ENCODE peak calls at places on chromosomes 13 and 19, in six cellular contexts. One of them, this sample, is unnamed.

GRCh38 chr19:49059056-49059455 is 1.5 kb upstream of the CGB7 start:
- DNase-seq in GM12892: no peak
- DNase-seq in GM12878: no peak
- DNase-seq in HepG2: no peak
- DNase-seq in K562: no peak
- DNase-seq in H1: no peak
- DNase-seq in this sample: no peak

GRCh38 chr19:12769689-12770088 is 5.7 kb downstream of the HOOK2 start:
- DNase-seq in K562: peak; percentile 63
- DNase-seq in H1: peak; percentile 73
- DNase-seq in GM12878: no peak
- DNase-seq in GM12892: no peak
- DNase-seq in HepG2: no peak
- DNase-seq in this sample: no peak

GRCh38 chr19:35320285-35320706 is 8.7 kb upstream of the CD22 start:
- DNase-seq in H1: no peak
- DNase-seq in HepG2: no peak
- DNase-seq in GM12892: no peak
- DNase-seq in K562: no peak
- DNase-seq in GM12878: no peak
- DNase-seq in this sample: no peak

GRCh38 chr13:41017153-41017552 is 2.0 kb downstream of the ELF1 start:
- DNase-seq in GM12892: no peak
- DNase-seq in GM12878: no peak
- DNase-seq in H1: no peak
- DNase-seq in HepG2: no peak
- DNase-seq in K562: no peak
- DNase-seq in this sample: no peak

GRCh38 chr13:29568731-29569130 is 26.8 kb downstream of the SLC7A1 start:
- DNase-seq in H1: no peak
- DNase-seq in HepG2: no peak
- DNase-seq in K562: no peak
- DNase-seq in GM12878: no peak
- DNase-seq in GM12892: no peak
- DNase-seq in this sample: no peak

GRCh38 chr13:42255854-42256253 is 16.1 kb upstream of the AKAP11 start:
- DNase-seq in H1: no peak
- DNase-seq in GM12892: no peak
- DNase-seq in K562: no peak
- DNase-seq in HepG2: no peak
- DNase-seq in GM12878: no peak
- DNase-seq in this sample: no peak

GRCh38 chr13:98172570-98173405 is 4.3 kb downstream of the RNF113B start:
- DNase-seq in K562: no peak
- DNase-seq in H1: no peak
- DNase-seq in GM12878: no peak
- DNase-seq in HepG2: no peak
- DNase-seq in GM12892: no peak
- DNase-seq in this sample: no peak

GRCh38 chr13:111907341-111907880 is 159.5 kb upstream of the SOX1 start:
- DNase-seq in K562: no peak
- DNase-seq in GM12878: no peak
- DNase-seq in GM12892: no peak
- DNase-seq in H1: no peak
- DNase-seq in HepG2: no peak
- DNase-seq in this sample: no peak

GRCh38 chr13:27006519-27007161 is 165.0 kb downstream of the USP12 start:
- DNase-seq in H1: no peak
- DNase-seq in GM12892: no peak
- DNase-seq in GM12878: no peak
- DNase-seq in K562: no peak
- DNase-seq in HepG2: no peak
- DNase-seq in this sample: no peak

GRCh38 chr13:51590966-51591627 is 6.8 kb downstream of the WDFY2 start:
- DNase-seq in GM12878: no peak
- DNase-seq in GM12892: no peak
- DNase-seq in HepG2: peak; percentile 63
- DNase-seq in H1: no peak
- DNase-seq in K562: peak; percentile 10
- DNase-seq in this sample: no peak

GRCh38 chr13:98576963-98577822 is at the start of gene STK24:
- DNase-seq in H1: no peak
- DNase-seq in HepG2: peak; percentile 34
- DNase-seq in K562: peak; percentile 88
- DNase-seq in GM12892: peak; percentile 72
- DNase-seq in GM12878: no peak
- DNase-seq in this sample: peak; percentile 77

GRCh38 chr13:24107955-24108614 is 52.4 kb upstream of the SPATA13 start:
- DNase-seq in GM12878: no peak
- DNase-seq in K562: no peak
- DNase-seq in GM12892: no peak
- DNase-seq in HepG2: no peak
- DNase-seq in H1: no peak
- DNase-seq in this sample: no peak

GRCh38 chr19:49889687-49890348 is 6.9 kb downstream of the IL4I1 start:
- DNase-seq in HepG2: no peak
- DNase-seq in H1: peak; percentile 88
- DNase-seq in GM12878: no peak
- DNase-seq in K562: peak; percentile 67
- DNase-seq in GM12892: no peak
- DNase-seq in this sample: peak; percentile 59

GRCh38 chr13:20441879-20442278 is 83.8 kb downstream of the CRYL1 start:
- DNase-seq in HepG2: no peak
- DNase-seq in H1: no peak
- DNase-seq in GM12892: no peak
- DNase-seq in GM12878: no peak
- DNase-seq in K562: no peak
- DNase-seq in this sample: no peak

GRCh38 chr13:74869846-74870245 is 612.1 kb downstream of the TBC1D4 start:
- DNase-seq in H1: no peak
- DNase-seq in GM12878: no peak
- DNase-seq in GM12892: no peak
- DNase-seq in HepG2: no peak
- DNase-seq in K562: no peak
- DNase-seq in this sample: no peak

GRCh38 chr13:70568571-70568970 is 460.3 kb upstream of the KLHL1 start:
- DNase-seq in GM12892: no peak
- DNase-seq in GM12878: peak; percentile 5
- DNase-seq in H1: no peak
- DNase-seq in K562: peak; percentile 5
- DNase-seq in HepG2: peak; percentile 25
- DNase-seq in this sample: peak; percentile 4

GRCh38 chr19:29519146-29519545 is 6.6 kb upstream of the VSTM2B start:
- DNase-seq in H1: no peak
- DNase-seq in GM12878: no peak
- DNase-seq in HepG2: no peak
- DNase-seq in K562: no peak
- DNase-seq in GM12892: no peak
- DNase-seq in this sample: no peak

GRCh38 chr19:33297401-33298145 is 4.8 kb downstream of the CEBPA start:
- DNase-seq in GM12878: no peak
- DNase-seq in K562: no peak
- DNase-seq in HepG2: no peak
- DNase-seq in GM12892: peak; percentile 8
- DNase-seq in H1: no peak
- DNase-seq in this sample: no peak

GRCh38 chr13:79989251-79989661 is 351.7 kb downstream of the SPRY2 start:
- DNase-seq in HepG2: no peak
- DNase-seq in GM12878: no peak
- DNase-seq in H1: no peak
- DNase-seq in K562: no peak
- DNase-seq in GM12892: no peak
- DNase-seq in this sample: no peak

GRCh38 chr13:80037505-80037888 is 303.4 kb downstream of the SPRY2 start:
- DNase-seq in GM12878: no peak
- DNase-seq in H1: no peak
- DNase-seq in K562: no peak
- DNase-seq in GM12892: no peak
- DNase-seq in HepG2: no peak
- DNase-seq in this sample: no peak

GRCh38 chr19:27746691-27747380 is 1466.1 kb downstream of the UQCRFS1 start:
- DNase-seq in K562: peak; percentile 8
- DNase-seq in H1: peak; percentile 25
- DNase-seq in GM12892: no peak
- DNase-seq in HepG2: no peak
- DNase-seq in GM12878: no peak
- DNase-seq in this sample: peak; percentile 3

GRCh38 chr13:113431171-113431570 is 22.1 kb downstream of the ADPRHL1 start:
- DNase-seq in GM12878: no peak
- DNase-seq in GM12892: no peak
- DNase-seq in H1: no peak
- DNase-seq in K562: peak; percentile 36
- DNase-seq in HepG2: no peak
- DNase-seq in this sample: no peak

GRCh38 chr19:55253842-55254624 is 4.8 kb downstream of the PPP6R1 start:
- DNase-seq in HepG2: no peak
- DNase-seq in H1: no peak
- DNase-seq in K562: no peak
- DNase-seq in GM12878: peak; percentile 77
- DNase-seq in GM12892: peak; percentile 69
- DNase-seq in this sample: peak; percentile 75

DNA sequence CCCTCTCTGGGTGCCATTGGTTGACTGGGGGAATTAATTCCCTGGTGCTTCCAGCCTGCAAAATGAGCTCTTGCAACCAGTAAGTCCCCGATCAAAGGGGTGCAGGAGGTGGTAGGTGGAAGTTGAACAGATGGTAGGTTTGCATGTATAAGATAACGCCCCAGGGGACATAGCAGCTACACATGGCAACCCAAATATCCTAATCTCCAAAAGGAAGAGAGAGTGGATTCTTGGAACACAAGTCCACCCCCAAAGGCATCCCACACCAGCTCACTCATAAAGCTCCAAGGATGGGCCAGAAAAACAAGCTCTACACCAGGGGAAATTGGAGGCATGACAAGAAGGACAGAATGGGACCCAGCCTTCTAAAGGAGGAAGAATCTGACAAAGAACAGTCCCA is 4.8 kb downstream of the CD209 start:
- DNase-seq in K562: peak; percentile 57
- DNase-seq in GM12878: no peak
- DNase-seq in H1: no peak
- DNase-seq in GM12892: no peak
- DNase-seq in HepG2: no peak
- DNase-seq in this sample: no peak
- TF ChIP-seq TAF1 in K562: no peak
- TF ChIP-seq TAF1 in GM12878: no peak
- TF ChIP-seq TAF1 in H1: no peak
- TF ChIP-seq TAF1 in GM12892: no peak
- TF ChIP-seq TAF1 in HepG2: no peak
- TF ChIP-seq TAF1 in this sample: no peak

GRCh38 chr19:42235181-42235580 is 7.2 kb downstream of the GSK3A start:
- DNase-seq in GM12878: no peak
- DNase-seq in HepG2: no peak
- DNase-seq in H1: no peak
- DNase-seq in K562: no peak
- DNase-seq in GM12892: no peak
- DNase-seq in this sample: no peak

GRCh38 chr19:42234364-42234763 is 8.0 kb downstream of the GSK3A start:
- DNase-seq in H1: no peak
- DNase-seq in HepG2: no peak
- DNase-seq in GM12878: no peak
- DNase-seq in GM12892: no peak
- DNase-seq in K562: no peak
- DNase-seq in this sample: no peak

GRCh38 chr19:42233106-42233505 is 9.3 kb downstream of the GSK3A start:
- DNase-seq in GM12892: peak; percentile 17
- DNase-seq in GM12878: no peak
- DNase-seq in H1: no peak
- DNase-seq in HepG2: no peak
- DNase-seq in K562: peak; percentile 59
- DNase-seq in this sample: no peak

GRCh38 chr19:42232435-42232834 is 10.0 kb downstream of the GSK3A start:
- DNase-seq in K562: no peak
- DNase-seq in HepG2: no peak
- DNase-seq in GM12878: no peak
- DNase-seq in GM12892: no peak
- DNase-seq in H1: no peak
- DNase-seq in this sample: no peak

GRCh38 chr19:42233638-42234292 is 8.6 kb downstream of the GSK3A start:
- DNase-seq in GM12892: no peak
- DNase-seq in GM12878: no peak
- DNase-seq in HepG2: no peak
- DNase-seq in K562: no peak
- DNase-seq in H1: no peak
- DNase-seq in this sample: no peak
- TF ChIP-seq POLR2A in GM12892: no peak
- TF ChIP-seq POLR2A in GM12878: peak; percentile 40
- TF ChIP-seq POLR2A in HepG2: no peak
- TF ChIP-seq POLR2A in K562: no peak
- TF ChIP-seq POLR2A in H1: no peak
- TF ChIP-seq POLR2A in this sample: no peak

DNA sequence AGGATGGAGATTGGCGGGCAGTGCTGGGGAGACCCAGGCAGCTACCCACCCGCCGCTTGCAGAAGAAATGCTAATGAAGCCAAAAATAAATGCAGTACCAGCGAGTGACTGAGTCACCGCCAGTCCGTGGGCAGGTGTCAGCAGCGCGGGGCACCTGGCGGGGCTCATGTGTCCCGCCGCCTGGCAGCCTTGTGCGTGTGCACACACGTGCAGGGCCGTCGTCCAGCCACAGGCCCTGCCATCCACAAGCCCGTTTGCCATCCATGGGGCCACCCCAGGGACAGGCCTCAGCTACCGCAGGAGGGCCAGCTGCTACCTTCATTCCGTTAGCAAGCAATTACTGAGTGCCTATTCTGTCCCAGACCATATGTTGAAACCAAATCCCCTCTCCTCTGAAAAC is 20.5 kb downstream of the NCAN start:
- DNase-seq in K562: no peak
- DNase-seq in GM12892: no peak
- DNase-seq in GM12878: no peak
- DNase-seq in H1: no peak
- DNase-seq in HepG2: no peak
- DNase-seq in this sample: no peak
- TF ChIP-seq TAF1 in K562: no peak
- TF ChIP-seq TAF1 in GM12892: no peak
- TF ChIP-seq TAF1 in GM12878: no peak
- TF ChIP-seq TAF1 in H1: no peak
- TF ChIP-seq TAF1 in HepG2: no peak
- TF ChIP-seq TAF1 in this sample: no peak

DNA sequence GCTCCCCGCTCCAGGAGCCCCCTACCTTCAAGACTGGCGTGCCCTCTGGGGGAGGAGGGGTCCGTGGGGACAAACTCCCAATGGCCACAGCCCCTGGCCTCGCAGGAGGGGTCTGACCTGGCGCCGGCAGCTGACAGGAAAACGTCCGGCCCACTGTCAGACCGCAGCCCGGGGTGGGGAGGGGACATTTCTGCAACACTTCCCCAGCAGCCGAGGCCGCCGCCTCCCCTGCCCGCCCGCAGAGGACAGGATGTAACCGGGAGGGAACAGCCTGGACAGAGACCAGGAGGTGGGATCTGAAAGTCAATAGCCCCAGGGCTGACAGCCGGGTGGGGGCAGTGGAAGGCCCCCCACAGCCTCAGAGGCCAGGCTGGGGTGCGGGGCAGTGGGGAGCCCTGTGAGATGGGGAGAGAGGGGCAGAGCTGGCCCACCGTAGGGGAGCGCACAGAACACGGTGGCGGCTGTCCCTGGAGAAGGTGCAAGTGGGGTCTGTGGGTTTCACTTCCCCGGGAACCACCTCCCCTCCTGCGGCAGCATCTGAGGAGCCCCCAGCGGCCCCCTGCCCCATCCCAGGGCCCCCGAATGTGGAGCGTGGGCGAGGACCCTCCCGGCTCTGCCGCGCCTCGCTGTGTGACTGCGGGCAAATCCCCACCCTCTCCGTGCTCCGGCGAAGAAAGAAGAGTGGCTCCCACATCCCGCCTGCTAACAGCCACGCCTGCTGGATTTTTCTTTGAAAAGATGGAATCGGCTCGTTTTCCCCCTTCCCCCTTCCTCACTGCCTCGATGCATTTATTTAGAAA is at the start of gene PEAK3:
- DNase-seq in H1: no peak
- DNase-seq in GM12878: no peak
- DNase-seq in GM12892: no peak
- DNase-seq in K562: peak; percentile 59
- DNase-seq in HepG2: no peak
- DNase-seq in this sample: no peak
- TF ChIP-seq POLR2A in H1: no peak
- TF ChIP-seq POLR2A in GM12878: peak; percentile 56
- TF ChIP-seq POLR2A in GM12892: no peak
- TF ChIP-seq POLR2A in K562: no peak
- TF ChIP-seq POLR2A in HepG2: no peak
- TF ChIP-seq POLR2A in this sample: no peak